ENCODE peak calls at places on chromosomes 1 and 21, in six cellular contexts. One of them, this sample, is unnamed.

GRCh38 chr1:155176544-155177071 is 3.0 kb downstream of the TRIM46 start:
- DNase-seq in activated CD4-positive, alpha-beta T cell treated with anti-CD3 and anti-CD28 coated beads, Interleukin-2, amount 50 U/mL, for 1 hour: peak
- DNase-seq in naive B cell: peak
- DNase-seq in A549: peak
- DNase-seq in head of caudate nucleus: peak
- DNase-seq in esophagus squamous epithelium: no peak
- DNase-seq in this sample: peak

GRCh38 chr1:53066941-53067738 is 5.1 kb downstream of the PODN start:
- DNase-seq in activated CD4-positive, alpha-beta T cell treated with anti-CD3 and anti-CD28 coated beads, Interleukin-2, amount 50 U/mL, for 1 hour: no peak
- DNase-seq in naive B cell: no peak
- DNase-seq in A549: no peak
- DNase-seq in head of caudate nucleus: no peak
- DNase-seq in esophagus squamous epithelium: no peak
- DNase-seq in this sample: no peak

GRCh38 chr21:42232176-42232825 is 13.4 kb downstream of the ABCG1 start:
- DNase-seq in activated CD4-positive, alpha-beta T cell treated with anti-CD3 and anti-CD28 coated beads, Interleukin-2, amount 50 U/mL, for 1 hour: no peak
- DNase-seq in naive B cell: no peak
- DNase-seq in A549: no peak
- DNase-seq in head of caudate nucleus: no peak
- DNase-seq in esophagus squamous epithelium: no peak
- DNase-seq in this sample: peak

GRCh38 chr1:94115900-94116436 is 5.0 kb downstream of the ABCA4 start:
- DNase-seq in activated CD4-positive, alpha-beta T cell treated with anti-CD3 and anti-CD28 coated beads, Interleukin-2, amount 50 U/mL, for 1 hour: no peak
- DNase-seq in naive B cell: no peak
- DNase-seq in A549: no peak
- DNase-seq in head of caudate nucleus: peak
- DNase-seq in esophagus squamous epithelium: no peak
- DNase-seq in this sample: no peak

GRCh38 chr1:208942394-208942793 is 641.1 kb upstream of the CAMK1G start:
- DNase-seq in activated CD4-positive, alpha-beta T cell treated with anti-CD3 and anti-CD28 coated beads, Interleukin-2, amount 50 U/mL, for 1 hour: no peak
- DNase-seq in naive B cell: no peak
- DNase-seq in A549: no peak
- DNase-seq in head of caudate nucleus: no peak
- DNase-seq in esophagus squamous epithelium: no peak
- DNase-seq in this sample: no peak

GRCh38 chr1:172089768-172090510 is 248.6 kb downstream of the DNM3 start:
- DNase-seq in activated CD4-positive, alpha-beta T cell treated with anti-CD3 and anti-CD28 coated beads, Interleukin-2, amount 50 U/mL, for 1 hour: peak
- DNase-seq in naive B cell: peak
- DNase-seq in A549: peak
- DNase-seq in head of caudate nucleus: no peak
- DNase-seq in esophagus squamous epithelium: no peak
- DNase-seq in this sample: peak

GRCh38 chr21:32096411-32096810 is 182.4 kb downstream of the MIS18A start:
- DNase-seq in activated CD4-positive, alpha-beta T cell treated with anti-CD3 and anti-CD28 coated beads, Interleukin-2, amount 50 U/mL, for 1 hour: no peak
- DNase-seq in naive B cell: no peak
- DNase-seq in A549: peak
- DNase-seq in head of caudate nucleus: no peak
- DNase-seq in esophagus squamous epithelium: no peak
- DNase-seq in this sample: no peak

GRCh38 chr1:205351984-205352713 is 4.6 kb downstream of the KLHDC8A start:
- DNase-seq in activated CD4-positive, alpha-beta T cell treated with anti-CD3 and anti-CD28 coated beads, Interleukin-2, amount 50 U/mL, for 1 hour: no peak
- DNase-seq in naive B cell: no peak
- DNase-seq in A549: no peak
- DNase-seq in head of caudate nucleus: no peak
- DNase-seq in esophagus squamous epithelium: no peak
- DNase-seq in this sample: peak

GRCh38 chr1:37133276-37134145 is 99.2 kb upstream of the GRIK3 start:
- DNase-seq in activated CD4-positive, alpha-beta T cell treated with anti-CD3 and anti-CD28 coated beads, Interleukin-2, amount 50 U/mL, for 1 hour: no peak
- DNase-seq in naive B cell: no peak
- DNase-seq in A549: no peak
- DNase-seq in head of caudate nucleus: no peak
- DNase-seq in esophagus squamous epithelium: no peak
- DNase-seq in this sample: no peak

GRCh38 chr1:74652711-74653131 is 20.9 kb downstream of the ERICH3 start:
- DNase-seq in activated CD4-positive, alpha-beta T cell treated with anti-CD3 and anti-CD28 coated beads, Interleukin-2, amount 50 U/mL, for 1 hour: no peak
- DNase-seq in naive B cell: peak
- DNase-seq in A549: no peak
- DNase-seq in head of caudate nucleus: no peak
- DNase-seq in esophagus squamous epithelium: no peak
- DNase-seq in this sample: peak

GRCh38 chr1:15760520-15761211 is 2.1 kb downstream of the FBLIM1 start:
- DNase-seq in activated CD4-positive, alpha-beta T cell treated with anti-CD3 and anti-CD28 coated beads, Interleukin-2, amount 50 U/mL, for 1 hour: no peak
- DNase-seq in naive B cell: no peak
- DNase-seq in A549: no peak
- DNase-seq in head of caudate nucleus: no peak
- DNase-seq in esophagus squamous epithelium: no peak
- DNase-seq in this sample: no peak

GRCh38 chr1:153260980-153261792 is 1.7 kb downstream of the LORICRIN start:
- DNase-seq in activated CD4-positive, alpha-beta T cell treated with anti-CD3 and anti-CD28 coated beads, Interleukin-2, amount 50 U/mL, for 1 hour: peak
- DNase-seq in naive B cell: peak
- DNase-seq in A549: no peak
- DNase-seq in head of caudate nucleus: peak
- DNase-seq in esophagus squamous epithelium: no peak
- DNase-seq in this sample: no peak

GRCh38 chr21:29365636-29366305 is 67.0 kb downstream of the BACH1 start:
- DNase-seq in activated CD4-positive, alpha-beta T cell treated with anti-CD3 and anti-CD28 coated beads, Interleukin-2, amount 50 U/mL, for 1 hour: no peak
- DNase-seq in naive B cell: no peak
- DNase-seq in A549: no peak
- DNase-seq in head of caudate nucleus: no peak
- DNase-seq in esophagus squamous epithelium: no peak
- DNase-seq in this sample: no peak

GRCh38 chr1:21344098-21344749 is 54.0 kb upstream of the ECE1 start:
- DNase-seq in activated CD4-positive, alpha-beta T cell treated with anti-CD3 and anti-CD28 coated beads, Interleukin-2, amount 50 U/mL, for 1 hour: no peak
- DNase-seq in naive B cell: no peak
- DNase-seq in A549: no peak
- DNase-seq in head of caudate nucleus: no peak
- DNase-seq in esophagus squamous epithelium: no peak
- DNase-seq in this sample: no peak

GRCh38 chr1:152960452-152961044 is 9.9 kb upstream of the SPRR4 start:
- DNase-seq in activated CD4-positive, alpha-beta T cell treated with anti-CD3 and anti-CD28 coated beads, Interleukin-2, amount 50 U/mL, for 1 hour: no peak
- DNase-seq in naive B cell: no peak
- DNase-seq in A549: no peak
- DNase-seq in head of caudate nucleus: no peak
- DNase-seq in esophagus squamous epithelium: no peak
- DNase-seq in this sample: no peak

GRCh38 chr1:210920258-210920657 is 213.7 kb downstream of the KCNH1 start:
- DNase-seq in activated CD4-positive, alpha-beta T cell treated with anti-CD3 and anti-CD28 coated beads, Interleukin-2, amount 50 U/mL, for 1 hour: no peak
- DNase-seq in naive B cell: no peak
- DNase-seq in A549: no peak
- DNase-seq in head of caudate nucleus: no peak
- DNase-seq in esophagus squamous epithelium: no peak
- DNase-seq in this sample: no peak

GRCh38 chr1:154431586-154432373 is 26.6 kb downstream of the IL6R start:
- DNase-seq in activated CD4-positive, alpha-beta T cell treated with anti-CD3 and anti-CD28 coated beads, Interleukin-2, amount 50 U/mL, for 1 hour: peak
- DNase-seq in naive B cell: no peak
- DNase-seq in A549: no peak
- DNase-seq in head of caudate nucleus: no peak
- DNase-seq in esophagus squamous epithelium: no peak
- DNase-seq in this sample: no peak

GRCh38 chr1:119675349-119676343 is 27.6 kb upstream of the ZNF697 start:
- DNase-seq in activated CD4-positive, alpha-beta T cell treated with anti-CD3 and anti-CD28 coated beads, Interleukin-2, amount 50 U/mL, for 1 hour: peak
- DNase-seq in naive B cell: peak
- DNase-seq in A549: peak
- DNase-seq in head of caudate nucleus: peak
- DNase-seq in esophagus squamous epithelium: no peak
- DNase-seq in this sample: peak

GRCh38 chr1:100710881-100711660 is 8.5 kb upstream of the VCAM1 start:
- DNase-seq in activated CD4-positive, alpha-beta T cell treated with anti-CD3 and anti-CD28 coated beads, Interleukin-2, amount 50 U/mL, for 1 hour: no peak
- DNase-seq in naive B cell: no peak
- DNase-seq in A549: no peak
- DNase-seq in head of caudate nucleus: no peak
- DNase-seq in esophagus squamous epithelium: no peak
- DNase-seq in this sample: no peak

GRCh38 chr1:186482661-186483255 is 21.8 kb upstream of the PDC start:
- DNase-seq in activated CD4-positive, alpha-beta T cell treated with anti-CD3 and anti-CD28 coated beads, Interleukin-2, amount 50 U/mL, for 1 hour: peak
- DNase-seq in naive B cell: peak
- DNase-seq in A549: peak
- DNase-seq in head of caudate nucleus: peak
- DNase-seq in esophagus squamous epithelium: no peak
- DNase-seq in this sample: peak

This sample was measured in Peyer's patch.